ENCODE peak calls at places on chromosomes 12 and 14, in ten cellular contexts. One of them, this sample, is unnamed.

GRCh38 chr12:29681996-29682534 is 101.7 kb downstream of the TMTC1 start:
- DNase-seq in testis: no peak
- DNase-seq in naive B cell: no peak
- DNase-seq in SW480: no peak
- DNase-seq in AG09309: no peak
- DNase-seq in GDM1: no peak
- DNase-seq in Calu3: no peak
- DNase-seq in GM12891: no peak
- DNase-seq in RKO: no peak
- DNase-seq in NCI-H510A: no peak
- DNase-seq in this sample: no peak

GRCh38 chr12:21149849-21150248 is 18.9 kb downstream of the SLCO1B1 start:
- DNase-seq in testis: no peak
- DNase-seq in naive B cell: no peak
- DNase-seq in SW480: no peak
- DNase-seq in AG09309: no peak
- DNase-seq in GDM1: no peak
- DNase-seq in Calu3: no peak
- DNase-seq in GM12891: no peak
- DNase-seq in RKO: no peak
- DNase-seq in NCI-H510A: no peak
- DNase-seq in this sample: no peak

GRCh38 chr14:86450075-86450474 is 920.1 kb downstream of the FLRT2 start:
- DNase-seq in testis: no peak
- DNase-seq in naive B cell: no peak
- DNase-seq in SW480: no peak
- DNase-seq in AG09309: no peak
- DNase-seq in GDM1: no peak
- DNase-seq in Calu3: no peak
- DNase-seq in GM12891: no peak
- DNase-seq in RKO: no peak
- DNase-seq in NCI-H510A: no peak
- DNase-seq in this sample: no peak

GRCh38 chr12:96064266-96064665 is 28.9 kb upstream of the LTA4H start:
- DNase-seq in testis: no peak
- DNase-seq in naive B cell: no peak
- DNase-seq in SW480: no peak
- DNase-seq in AG09309: no peak
- DNase-seq in GDM1: peak; percentile 67
- DNase-seq in Calu3: no peak
- DNase-seq in GM12891: no peak
- DNase-seq in RKO: no peak
- DNase-seq in NCI-H510A: no peak
- DNase-seq in this sample: no peak

GRCh38 chr12:131205534-131205933 is 251.8 kb downstream of the ADGRD1 start:
- DNase-seq in testis: no peak
- DNase-seq in naive B cell: no peak
- DNase-seq in SW480: no peak
- DNase-seq in AG09309: no peak
- DNase-seq in GDM1: no peak
- DNase-seq in Calu3: no peak
- DNase-seq in GM12891: no peak
- DNase-seq in RKO: no peak
- DNase-seq in NCI-H510A: no peak
- DNase-seq in this sample: no peak

GRCh38 chr14:89773644-89774316 is 180.8 kb downstream of the EFCAB11 start:
- DNase-seq in testis: peak; percentile 59
- DNase-seq in naive B cell: peak; percentile 34
- DNase-seq in SW480: peak; percentile 75
- DNase-seq in AG09309: no peak
- DNase-seq in GDM1: peak; percentile 73
- DNase-seq in Calu3: peak; percentile 67
- DNase-seq in GM12891: peak; percentile 37
- DNase-seq in RKO: no peak
- DNase-seq in NCI-H510A: peak; percentile 83
- DNase-seq in this sample: peak; percentile 67

GRCh38 chr12:126547905-126548304 is 1482.7 kb downstream of the AACS start:
- DNase-seq in testis: no peak
- DNase-seq in naive B cell: no peak
- DNase-seq in SW480: no peak
- DNase-seq in AG09309: no peak
- DNase-seq in GDM1: no peak
- DNase-seq in Calu3: no peak
- DNase-seq in GM12891: no peak
- DNase-seq in RKO: no peak
- DNase-seq in NCI-H510A: no peak
- DNase-seq in this sample: no peak

GRCh38 chr12:31897791-31898503 is 61.3 kb upstream of the RESF1 start:
- DNase-seq in testis: peak; percentile 69
- DNase-seq in naive B cell: peak; percentile 33
- DNase-seq in SW480: peak; percentile 61
- DNase-seq in AG09309: no peak
- DNase-seq in GDM1: no peak
- DNase-seq in Calu3: peak; percentile 70
- DNase-seq in GM12891: no peak
- DNase-seq in RKO: no peak
- DNase-seq in NCI-H510A: peak; percentile 7
- DNase-seq in this sample: no peak

GRCh38 chr12:130969223-130969622 is 15.5 kb downstream of the ADGRD1 start:
- DNase-seq in testis: no peak
- DNase-seq in naive B cell: no peak
- DNase-seq in SW480: no peak
- DNase-seq in AG09309: no peak
- DNase-seq in GDM1: no peak
- DNase-seq in Calu3: no peak
- DNase-seq in GM12891: no peak
- DNase-seq in RKO: no peak
- DNase-seq in NCI-H510A: no peak
- DNase-seq in this sample: no peak